ENCODE peak calls at places on chromosome 13, in five cellular contexts. W is prostate gland, X is ascending aorta, K is cardiac muscle cell, U is psoas muscle. I is an unnamed sample.

GRCh38 chr13:77139311-77139710 is 112.4 kb upstream of the FBXL3 start:
- DNase-seq in U (no peak), X (no peak), W (no peak), K (no peak), I (no peak)

GRCh38 chr13:78428646-78429045 is 174.7 kb downstream of the POU4F1 start:
- DNase-seq in K (no peak), X (no peak), U (no peak), W (no peak), I (no peak)

GRCh38 chr13:77774181-77774580 is 76.7 kb downstream of the SLAIN1 start:
- DNase-seq in W (no peak), K (no peak), X (no peak), U (no peak), I (no peak)

GRCh38 chr13:73258396-73258795 is 199.6 kb downstream of the KLF5 start:
- DNase-seq in U (no peak), X (no peak), K (no peak), W (no peak), I (no peak)

GRCh38 chr13:29507356-29507755 is 88.1 kb downstream of the SLC7A1 start:
- DNase-seq in W (no peak), X (no peak), U (no peak), K (no peak), I (peak; percentile 72)

GRCh38 chr13:51221674-51222509 is at the start of gene FAM124A:
- DNase-seq in K (peak; percentile 81), U (peak; percentile 48), X (no peak), W (peak; percentile 37), I (peak; percentile 62)

GRCh38 chr13:64505511-64505910 is 2724.6 kb downstream of the PCDH9 start:
- DNase-seq in X (no peak), K (no peak), U (no peak), W (no peak), I (no peak)

GRCh38 chr13:41061914-41062837 is 867 bp downstream of the WBP4 start:
- DNase-seq in W (no peak), X (no peak), K (peak; percentile 79), U (no peak), I (no peak)

GRCh38 chr13:67230243-67230773 is at the start of gene PCDH9:
- DNase-seq in W (peak; percentile 92), U (peak; percentile 95), K (peak; percentile 96), X (peak; percentile 92), I (peak; percentile 99)

GRCh38 chr13:114284680-114285079 is 3.3 kb downstream of the UPF3A start:
- DNase-seq in X (no peak), W (no peak), U (no peak), K (no peak), I (no peak)

GRCh38 chr13:114288157-114288591 is 6.8 kb downstream of the UPF3A start:
- DNase-seq in W (no peak), K (no peak), U (no peak), X (no peak), I (no peak)

GRCh38 chr13:114283581-114283980 is 2.2 kb downstream of the UPF3A start:
- DNase-seq in U (no peak), K (peak; percentile 13), X (no peak), W (no peak), I (no peak)

GRCh38 chr13:114285166-114285808 is 3.9 kb downstream of the UPF3A start:
- DNase-seq in U (no peak), X (no peak), W (no peak), K (no peak), I (no peak)

GRCh38 chr13:114286808-114287207 is 5.4 kb downstream of the UPF3A start:
- DNase-seq in W (no peak), K (no peak), X (no peak), U (no peak), I (peak; percentile 93)
- H3K36me3 ChIP-seq in W (no peaks in the 10 kb centered on the region), K (peaks cover 22% of the 10 kb centered on the region), X (peaks cover 14% of the 10 kb centered on the region), U (peaks cover 4% of the 10 kb centered on the region), I (peaks cover 1% of the 10 kb centered on the region)

DNA sequence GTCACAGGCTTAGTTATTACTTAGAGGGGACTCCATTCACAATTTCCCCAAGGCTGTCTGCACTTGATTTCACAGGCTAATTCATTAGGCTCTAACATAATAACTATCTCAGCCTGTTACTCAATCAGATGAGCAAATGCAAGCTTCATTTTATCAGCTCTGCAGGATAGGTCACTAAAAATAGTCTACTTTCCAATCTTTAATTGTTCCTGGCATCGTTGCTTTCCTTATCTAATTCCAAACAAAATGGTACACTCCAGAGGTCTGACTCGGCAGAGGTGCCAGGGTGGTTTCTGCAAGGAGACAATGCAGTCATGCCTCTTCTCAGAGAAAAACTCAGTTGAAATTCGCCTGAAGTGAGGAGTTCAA is 69.8 kb upstream of the SLC15A1 start:
- DNase-seq in K (peak; percentile 9), U (no peak), W (no peak), X (no peak), I (no peak)
- H3K27ac ChIP-seq in K (peak overlapping the region; percentile 61), U (no peak overlapping the region), W (no peak overlapping the region), X (peak overlapping the region; percentile 51), I (no peak overlapping the region)

GRCh38 chr13:75704942-75705320 is 68.8 kb downstream of the LMO7 start:
- DNase-seq in X (no peak), W (peak; percentile 62), K (no peak), U (no peak), I (peak; percentile 16)
- TF ChIP-seq CTCF in X (no peak), W (no peak), K (no peak), U (no peak), I (no peak)

GRCh38 chr13:20815469-20815868 is 41.7 kb upstream of the EEF1AKMT1 start:
- DNase-seq in U (no peak), W (no peak), X (no peak), K (no peak), I (no peak)

GRCh38 chr13:20814224-20814910 is 40.6 kb upstream of the EEF1AKMT1 start:
- DNase-seq in U (peak; percentile 90), K (peak; percentile 69), X (peak; percentile 67), W (peak; percentile 30), I (peak; percentile 94)

GRCh38 chr13:20808874-20809273 is 35.1 kb upstream of the EEF1AKMT1 start:
- DNase-seq in W (no peak), X (no peak), U (no peak), K (no peak), I (no peak)

GRCh38 chr13:20812890-20813289 is 39.1 kb upstream of the EEF1AKMT1 start:
- DNase-seq in K (no peak), X (no peak), U (no peak), W (no peak), I (no peak)

GRCh38 chr13:20810808-20811207 is 37.0 kb upstream of the EEF1AKMT1 start:
- DNase-seq in K (no peak), U (no peak), X (no peak), W (no peak), I (no peak)
- H3K36me3 ChIP-seq in K (peaks cover 42% of the 10 kb centered on the region), U (peaks cover 2% of the 10 kb centered on the region), X (peaks cover 10% of the 10 kb centered on the region), W (no peaks in the 10 kb centered on the region), I (peaks cover 15% of the 10 kb centered on the region)

I was measured in thyroid gland.